ENCODE peak calls at places on chromosomes 4 and X, in nine cellular contexts. B is fibroblast of lung, N is choroid plexus epithelial cell, T is foreskin fibroblast, Z is mesendoderm, L is heart right ventricle, Y is lower lobe of right lung, J is H7, Q is psoas muscle. U is an unnamed sample.

GRCh38 chrX:108737754-108738153 is 1.4 kb upstream of the IRS4 start:
- DNase-seq in Q (no peak), L (no peak), T (no peak), J (no peak), Y (no peak), B (no peak), Z (no peak), N (no peak), U (no peak)

GRCh38 chr4:152901205-152901604 is 34.9 kb upstream of the FHDC1 start:
- DNase-seq in Y (no peak), Z (no peak), J (no peak), L (no peak), T (no peak), Q (no peak), N (no peak), B (peak; percentile 8), U (no peak)

GRCh38 chr4:165974647-165975335 is 101.8 kb downstream of the TLL1 start:
- DNase-seq in Z (no peak), J (no peak), L (no peak), Q (no peak), N (no peak), T (no peak), Y (no peak), B (peak; percentile 10), U (no peak)

GRCh38 chr4:78732332-78733104 is 43.6 kb upstream of the BMP2K start:
- DNase-seq in T (no peak), Y (no peak), N (no peak), J (no peak), Q (no peak), Z (no peak), L (no peak), B (no peak), U (no peak)

GRCh38 chr4:11428161-11428700 is 463 bp downstream of the HS3ST1 start:
- DNase-seq in Q (no peak), L (no peak), Z (peak; percentile 41), J (peak; percentile 61), Y (no peak), B (peak; percentile 1), T (peak; percentile 2), N (no peak), U (no peak)

GRCh38 chr4:69999420-69999819 is 3.7 kb downstream of the STATH start:
- DNase-seq in B (peak; percentile 7), T (no peak), N (peak; percentile 19), Q (no peak), J (no peak), Y (no peak), L (no peak), Z (no peak), U (no peak)

GRCh38 chrX:81957900-81958545 is 756.1 kb downstream of the SH3BGRL start:
- DNase-seq in L (no peak), Z (peak; percentile 53), Y (no peak), N (peak; percentile 2), T (no peak), Q (no peak), J (peak; percentile 2), B (no peak), U (no peak)

GRCh38 chrX:153538424-153538823 is 21.0 kb downstream of the ATP2B3 start:
- DNase-seq in Z (no peak), J (no peak), L (no peak), N (no peak), Q (no peak), T (no peak), B (no peak), Y (no peak), U (no peak)

GRCh38 chr4:172305698-172306097 is 492.5 kb downstream of the GALNTL6 start:
- DNase-seq in N (peak; percentile 1), Y (no peak), B (no peak), Z (no peak), Q (no peak), L (no peak), J (no peak), T (no peak), U (no peak)

GRCh38 chrX:15321447-15321846 is 6.0 kb upstream of the ASB11 start:
- DNase-seq in Q (no peak), J (no peak), T (no peak), L (no peak), N (no peak), Z (no peak), Y (no peak), B (no peak), U (no peak)

GRCh38 chrX:20118065-20118824 is 1.5 kb upstream of the MAP7D2 start:
- DNase-seq in L (no peak), T (no peak), J (no peak), Q (no peak), N (no peak), B (no peak), Z (no peak), Y (no peak), U (no peak)

GRCh38 chrX:103157511-103158316 is 57.2 kb upstream of the BEX4 start:
- DNase-seq in L (no peak), B (peak; percentile 56), N (peak; percentile 61), T (peak; percentile 66), Y (no peak), Z (peak; percentile 49), J (peak; percentile 39), Q (no peak), U (peak; percentile 26)

GRCh38 chr4:40629401-40630334 is at the start of gene RBM47:
- DNase-seq in Q (peak; percentile 54), J (peak; percentile 83), B (peak; percentile 44), T (peak; percentile 50), L (peak; percentile 67), Y (peak; percentile 89), Z (peak; percentile 92), N (peak; percentile 51), U (peak; percentile 36)

DNA sequence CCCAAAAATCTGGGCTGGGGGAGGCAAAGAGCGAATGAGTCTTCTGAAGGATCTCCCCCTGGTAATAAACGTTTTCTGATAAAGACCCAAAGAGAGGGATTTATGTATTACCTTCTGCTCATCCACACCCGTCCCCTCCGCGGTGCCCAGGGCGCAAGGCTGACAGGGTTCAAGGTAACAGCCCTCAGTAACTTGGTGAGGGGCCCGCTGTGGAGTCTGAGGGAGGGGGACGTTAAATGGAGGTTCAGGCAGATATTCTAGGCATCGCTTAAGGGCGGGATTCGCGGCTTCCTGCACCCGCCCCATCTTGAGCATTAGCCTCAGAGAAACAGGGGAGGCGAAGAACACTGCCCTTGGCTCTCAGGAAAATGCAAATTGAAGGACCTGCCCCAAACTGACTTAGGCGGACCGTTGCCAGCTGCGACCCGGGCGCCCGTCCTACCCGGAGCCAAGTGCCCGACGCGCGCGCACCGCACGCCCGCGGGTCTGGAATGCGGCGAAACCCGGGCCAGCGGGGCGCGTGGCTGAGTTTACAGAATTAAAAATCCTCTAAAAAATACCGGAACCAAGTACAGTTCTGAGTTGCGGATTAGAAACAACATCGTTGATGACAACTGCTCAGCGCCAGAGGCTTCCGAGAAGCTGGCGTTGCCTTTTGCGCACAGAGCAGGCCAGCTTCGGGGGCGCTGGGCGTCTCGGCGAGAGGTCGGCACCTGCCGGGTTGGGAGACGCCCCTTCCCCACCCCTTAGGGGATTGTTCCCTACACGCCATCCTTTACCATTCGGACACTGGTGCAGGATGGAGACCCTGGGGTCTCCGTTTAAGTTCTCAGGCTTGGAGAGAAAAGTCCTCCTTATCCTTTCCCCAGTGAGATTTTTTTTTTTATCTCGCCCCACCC is 2.8 kb downstream of the HELT start:
- DNase-seq in Y (no peak), Z (no peak), T (peak; percentile 14), B (no peak), Q (no peak), J (peak; percentile 78), L (no peak), N (no peak), U (no peak)
- H3K4me3 ChIP-seq in Y (no peak overlapping the region), Z (no peak overlapping the region), T (no peak overlapping the region), B (no peak overlapping the region), Q (peak overlapping the region; percentile 51), J (no peak overlapping the region), L (no peak overlapping the region), N (no peak overlapping the region), U (no peak overlapping the region)

DNA sequence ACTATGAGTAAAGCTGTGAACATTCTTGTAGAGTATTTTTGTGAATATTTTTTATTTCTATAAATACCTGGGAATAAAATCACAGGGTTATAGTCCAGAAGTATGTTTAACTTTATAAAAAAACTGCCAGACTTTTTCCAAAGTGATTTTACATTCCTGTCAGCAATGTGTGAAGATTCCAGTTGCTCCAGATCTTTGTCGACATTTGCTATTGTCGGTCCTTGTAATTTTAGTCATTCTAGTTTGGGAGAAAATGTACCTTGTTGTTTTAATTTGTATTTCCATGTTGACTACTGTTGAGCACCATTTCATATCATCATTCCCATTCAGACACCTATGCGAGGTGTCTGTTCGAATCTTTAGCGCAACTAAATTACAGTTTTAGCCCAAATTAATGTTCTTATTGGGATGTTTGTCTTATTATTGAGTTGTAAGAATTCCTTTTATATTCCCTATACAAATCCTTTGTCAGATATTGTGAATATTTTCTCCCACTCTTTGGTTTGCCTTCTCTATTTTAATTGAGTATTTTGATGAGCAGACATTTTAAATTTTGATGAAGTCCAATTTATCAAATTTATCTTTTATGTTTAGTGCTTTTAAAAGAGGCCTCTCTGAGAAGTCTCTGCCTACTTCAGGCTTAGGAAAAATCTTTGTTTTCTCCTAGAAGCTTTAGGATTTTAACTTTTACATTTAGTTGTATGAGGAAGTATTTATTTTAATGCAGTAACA is 2.6 kb downstream of the CEP135 start:
- DNase-seq in B (no peak), Z (no peak), N (no peak), L (no peak), Q (no peak), Y (no peak), J (no peak), T (no peak), U (no peak)
- H3K4me3 ChIP-seq in B (no peak overlapping the region), Z (no peak overlapping the region), N (no peak overlapping the region), L (no peak overlapping the region), Q (no peak overlapping the region), Y (no peak overlapping the region), J (no peak overlapping the region), T (no peak overlapping the region), U (no peak overlapping the region)

GRCh38 chr4:123786159-123786915 is 389.7 kb downstream of the SPRY1 start:
- DNase-seq in N (no peak), J (no peak), B (peak; percentile 51), Z (no peak), T (peak; percentile 9), L (no peak), Y (no peak), Q (no peak), U (no peak)
- H3K4me3 ChIP-seq in N (no peak overlapping the region), J (no peak overlapping the region), B (no peak overlapping the region), Z (no peak overlapping the region), T (no peak overlapping the region), L (no peak overlapping the region), Y (no peak overlapping the region), Q (peak overlapping the region; percentile 39), U (no peak overlapping the region)

DNA sequence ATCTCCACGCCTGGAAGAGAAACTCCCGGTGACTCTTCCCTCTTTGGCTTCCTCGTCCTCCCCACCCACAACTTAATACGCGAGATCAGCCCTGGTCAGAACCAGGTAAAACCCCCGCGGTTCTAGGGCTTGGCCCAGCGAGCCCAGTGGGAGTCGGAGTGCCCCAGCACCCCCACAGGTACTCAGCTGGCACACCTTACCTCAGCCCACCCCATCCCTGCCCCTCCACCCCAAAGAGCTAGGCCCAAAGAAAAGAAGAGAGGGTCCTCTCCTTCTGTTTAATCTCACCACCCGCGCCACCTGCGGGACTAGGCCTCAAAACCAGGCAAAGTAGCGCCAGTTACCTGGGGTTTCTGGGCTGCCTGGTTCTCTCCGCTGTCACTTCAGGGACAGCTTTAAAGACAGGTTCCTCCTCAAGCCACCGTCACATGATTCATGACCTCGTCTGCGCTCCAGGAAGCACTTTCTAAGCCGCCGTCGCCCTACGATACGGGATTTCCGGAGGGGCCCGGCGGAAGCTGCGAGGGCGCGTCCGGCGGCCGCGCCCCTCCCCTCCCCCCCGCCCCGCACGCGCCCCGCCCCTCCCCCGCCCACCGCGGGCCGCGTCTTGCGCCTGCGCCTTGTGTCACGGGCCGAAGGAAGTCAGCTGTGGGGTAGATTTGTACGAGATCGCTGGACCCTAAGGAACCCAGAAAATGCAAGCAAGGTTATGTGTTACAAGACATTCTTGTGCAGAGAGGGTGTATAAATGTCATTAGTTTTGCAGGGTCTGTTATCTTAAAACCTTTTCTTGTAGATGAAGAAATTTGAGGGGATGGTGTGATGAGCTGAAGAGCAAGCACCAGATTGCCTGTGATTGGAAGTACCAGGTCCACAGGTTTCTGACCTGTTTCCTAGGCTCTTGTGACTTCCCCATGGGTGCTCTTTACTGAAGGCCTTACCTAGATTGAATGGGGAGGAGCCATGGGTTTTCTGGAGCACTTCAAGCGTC is at the start of gene LAMTOR3:
- DNase-seq in Q (peak; percentile 90), L (peak; percentile 89), T (peak; percentile 95), B (peak; percentile 91), N (peak; percentile 93), Y (peak; percentile 95), Z (peak; percentile 96), J (peak; percentile 91), U (peak; percentile 88)
- H3K4me3 ChIP-seq in Q (peak within 1 kb of the TSS; percentile 86), L (peak within 1 kb of the TSS; percentile 85), T (peak within 1 kb of the TSS; percentile 63), B (peak within 1 kb of the TSS; percentile 78), N (peak within 1 kb of the TSS; percentile 90), Y (peak within 1 kb of the TSS; percentile 84), Z (peak within 1 kb of the TSS; percentile 83), J (peak within 1 kb of the TSS; percentile 66), U (peak within 1 kb of the TSS; percentile 85)